ENCODE peak calls at places on chromosomes 16 and 17, in nine cellular contexts. C, U, T, M, Q, X, N, A and I are unnamed samples.
A peak's percentile ranks its signal among the peaks of the same experiment; 100 is the strongest.

GRCh38 chr17:2684549-2684948 is 27.0 kb downstream of the CLUH start:
- DNase-seq in N (no peak), C (no peak), A (peak; percentile 35), M (no peak), X (no peak), Q (no peak), U (peak; percentile 33), T (no peak), I (no peak)

GRCh38 chr17:77769762-77770161 is 188.7 kb upstream of the TNRC6C start:
- DNase-seq in U (no peak), T (no peak), M (no peak), Q (no peak), X (no peak), N (no peak), A (no peak), C (no peak), I (no peak)

GRCh38 chr17:62614142-62614541 is 13.3 kb upstream of the MRC2 start:
- DNase-seq in Q (no peak), M (no peak), C (no peak), T (no peak), A (no peak), N (peak; percentile 69), U (no peak), X (no peak), I (no peak)

GRCh38 chr16:73713817-73714495 is 582.7 kb upstream of the PSMD7 start:
- DNase-seq in U (peak; percentile 45), N (no peak), M (no peak), T (no peak), A (peak; percentile 51), C (peak; percentile 25), X (no peak), Q (peak; percentile 2), I (no peak)

GRCh38 chr16:19389246-19389645 is 28.4 kb upstream of the TMC5 start:
- DNase-seq in A (peak; percentile 73), U (peak; percentile 74), X (peak; percentile 22), C (peak; percentile 95), M (peak; percentile 67), T (peak; percentile 13), Q (no peak), N (no peak), I (no peak)

GRCh38 chr17:835263-835662 is 53.1 kb downstream of the MRM3 start:
- DNase-seq in Q (no peak), T (no peak), M (no peak), U (peak; percentile 78), C (no peak), A (peak; percentile 46), N (peak; percentile 84), X (no peak), I (no peak)

GRCh38 chr16:65947951-65948350 is 418.5 kb upstream of the CDH5 start:
- DNase-seq in M (no peak), T (no peak), C (no peak), Q (no peak), X (no peak), U (no peak), N (no peak), A (no peak), I (no peak)

GRCh38 chr17:3798273-3799180 is 2.5 kb downstream of the ITGAE start:
- DNase-seq in X (no peak), A (no peak), M (no peak), U (no peak), T (no peak), C (no peak), N (no peak), Q (no peak), I (no peak)

GRCh38 chr17:50466371-50467113 is 2.1 kb downstream of the CHAD start:
- DNase-seq in Q (no peak), T (no peak), U (peak; percentile 39), M (no peak), N (no peak), X (no peak), C (peak; percentile 90), A (no peak), I (no peak)

GRCh38 chr17:66906321-66907278 is 57.9 kb upstream of the CACNG4 start:
- DNase-seq in Q (peak; percentile 12), M (peak; percentile 68), U (peak; percentile 84), A (peak; percentile 64), T (peak; percentile 28), N (peak; percentile 39), C (peak; percentile 94), X (peak; percentile 59), I (peak; percentile 27)

GRCh38 chr16:85463228-85463611 is 149.9 kb upstream of the GSE1 start:
- DNase-seq in C (peak; percentile 66), U (peak; percentile 77), A (no peak), N (no peak), T (no peak), M (no peak), X (no peak), Q (no peak), I (no peak)

GRCh38 chr16:24775455-24775854 is 46.0 kb downstream of the TNRC6A start:
- DNase-seq in M (no peak), C (no peak), X (no peak), A (no peak), T (no peak), N (no peak), Q (no peak), U (no peak), I (no peak)

GRCh38 chr17:57266842-57267241 is 10.5 kb downstream of the MSI2 start:
- DNase-seq in T (no peak), M (no peak), U (no peak), N (no peak), C (no peak), Q (no peak), A (no peak), X (no peak), I (no peak)

GRCh38 chr16:66977341-66978113 is 10.9 kb upstream of the CES4A start:
- DNase-seq in Q (peak; percentile 67), X (peak; percentile 88), T (peak; percentile 90), C (peak; percentile 75), N (peak; percentile 39), M (peak; percentile 91), A (peak; percentile 92), U (peak; percentile 96), I (peak; percentile 82)

GRCh38 chr16:70730944-70731343 is 45.1 kb upstream of the MTSS2 start:
- DNase-seq in A (no peak), T (no peak), C (no peak), U (no peak), Q (no peak), M (no peak), X (no peak), N (no peak), I (no peak)

GRCh38 chr17:1873418-1873817 is 43.6 kb downstream of the RPA1 start:
- DNase-seq in U (no peak), M (peak; percentile 47), Q (no peak), C (no peak), A (no peak), T (no peak), X (no peak), N (no peak), I (no peak)

GRCh38 chr17:73584049-73584448 is 60.2 kb downstream of the SDK2 start:
- DNase-seq in U (no peak), Q (no peak), T (no peak), A (no peak), N (no peak), X (no peak), M (no peak), C (no peak), I (no peak)

GRCh38 chr17:44331249-44331760 is 6.7 kb upstream of the SLC25A39 start:
- DNase-seq in U (peak; percentile 83), T (no peak), X (peak; percentile 66), N (peak; percentile 38), Q (no peak), A (peak; percentile 89), M (peak; percentile 83), C (peak; percentile 84), I (peak; percentile 57)

GRCh38 chr16:67594956-67595355 is 32.6 kb downstream of the CTCF start:
- DNase-seq in T (no peak), M (no peak), X (peak; percentile 13), N (no peak), U (no peak), Q (no peak), C (no peak), A (no peak), I (no peak)

GRCh38 chr17:6811520-6811919 is 20.0 kb downstream of the TEKT1 start:
- DNase-seq in T (no peak), Q (no peak), C (no peak), X (no peak), M (no peak), U (no peak), N (no peak), A (no peak), I (no peak)

GRCh38 chr17:7204828-7205461 is 14.7 kb downstream of the DLG4 start:
- DNase-seq in U (peak; percentile 99), Q (no peak), A (peak; percentile 99), C (peak; percentile 94), X (peak; percentile 86), T (peak; percentile 74), M (peak; percentile 93), N (no peak), I (peak; percentile 96)

GRCh38 chr17:27601069-27601974 is 29.7 kb upstream of the LGALS9 start:
- DNase-seq in N (peak; percentile 25), C (peak; percentile 74), X (peak; percentile 73), M (peak; percentile 84), Q (peak; percentile 31), U (peak; percentile 87), A (peak; percentile 83), T (peak; percentile 83), I (peak; percentile 76)

GRCh38 chr17:27237890-27238289 is 56.0 kb upstream of the WSB1 start:
- DNase-seq in N (no peak), M (no peak), U (peak; percentile 8), A (no peak), C (no peak), Q (no peak), T (no peak), X (no peak), I (no peak)

GRCh38 chr16:49094471-49094870 is 187.2 kb downstream of the CBLN1 start:
- DNase-seq in T (no peak), N (no peak), A (peak; percentile 43), M (no peak), Q (no peak), X (no peak), U (no peak), C (no peak), I (no peak)

GRCh38 chr16:20866161-20866772 is 33.9 kb downstream of the DCUN1D3 start:
- DNase-seq in U (peak; percentile 47), M (no peak), A (peak; percentile 78), X (no peak), T (no peak), N (peak; percentile 67), Q (no peak), C (no peak), I (no peak)

GRCh38 chr16:49183911-49184310 is 97.7 kb downstream of the CBLN1 start:
- DNase-seq in X (no peak), U (peak; percentile 56), N (no peak), T (no peak), M (no peak), A (peak; percentile 68), C (peak; percentile 58), Q (no peak), I (no peak)

GRCh38 chr17:66481259-66481658 is 178.8 kb downstream of the PRKCA start:
- DNase-seq in Q (no peak), N (no peak), M (no peak), T (no peak), C (no peak), A (no peak), X (no peak), U (no peak), I (no peak)

GRCh38 chr17:48048321-48049140 is at the start of gene NFE2L1:
- DNase-seq in T (no peak), M (peak; percentile 33), X (no peak), N (peak; percentile 57), Q (peak; percentile 88), A (no peak), U (peak; percentile 91), C (peak; percentile 93), I (peak; percentile 44)

GRCh38 chr17:74152591-74153455 is 50.7 kb upstream of the RPL38 start:
- DNase-seq in U (no peak), X (no peak), C (peak; percentile 22), M (no peak), Q (no peak), A (no peak), T (no peak), N (no peak), I (no peak)

GRCh38 chr16:77965346-77965745 is 57.0 kb upstream of the CLEC3A start:
- DNase-seq in X (no peak), C (no peak), T (no peak), U (no peak), N (no peak), M (no peak), A (no peak), Q (no peak), I (no peak)

GRCh38 chr17:32487460-32488176 is 825 bp downstream of the CDK5R1 start:
- DNase-seq in N (no peak), X (no peak), A (peak; percentile 69), Q (no peak), U (peak; percentile 73), T (no peak), M (no peak), C (peak; percentile 74), I (no peak)